ENCODE peak calls at places on chromosomes 5 and 9, in eight cellular contexts. C, H, N, R, Q, V, B and T are unnamed samples.
A peak's percentile ranks its signal among the peaks of the same experiment; 100 is the strongest.

GRCh38 chr9:114008667-114009410 is 69.3 kb downstream of the AMBP start:
- DNase-seq in V (no peak), Q (no peak), B (no peak), R (no peak), N (no peak), H (no peak), C (peak; percentile 41), T (peak; percentile 53)

GRCh38 chr9:114300153-114300845 is 22.6 kb upstream of the ORM1 start:
- DNase-seq in R (no peak), N (no peak), B (no peak), H (no peak), V (no peak), Q (no peak), C (peak; percentile 51), T (no peak)

GRCh38 chr5:18652404-18653215 is 1018.4 kb downstream of the TAF11L14 start:
- DNase-seq in R (no peak), H (no peak), N (no peak), C (no peak), B (no peak), Q (no peak), V (no peak), T (no peak)

GRCh38 chr5:69415584-69415958 is 655 bp downstream of the MARVELD2 start:
- DNase-seq in B (no peak), V (no peak), Q (peak; percentile 80), R (no peak), C (no peak), N (peak; percentile 71), H (no peak), T (no peak)

GRCh38 chr9:134187110-134187531 is 22.8 kb upstream of the RNU6ATAC start:
- DNase-seq in Q (no peak), B (no peak), C (peak; percentile 38), N (no peak), R (peak; percentile 7), V (no peak), H (no peak), T (no peak)

GRCh38 chr9:135277219-135278201 is 190.0 kb downstream of the OLFM1 start:
- DNase-seq in C (no peak), N (no peak), B (no peak), V (no peak), H (no peak), R (no peak), Q (peak; percentile 36), T (no peak)

GRCh38 chr5:2748841-2749513 is 2.5 kb downstream of the IRX2 start:
- DNase-seq in B (no peak), H (no peak), C (no peak), R (no peak), Q (peak; percentile 19), N (no peak), V (no peak), T (no peak)

GRCh38 chr5:13643196-13643595 is 301.3 kb downstream of the DNAH5 start:
- DNase-seq in Q (no peak), H (no peak), V (no peak), C (no peak), N (no peak), R (no peak), B (no peak), T (no peak)

GRCh38 chr9:128343855-128344254 is 3.5 kb downstream of the SLC27A4 start:
- DNase-seq in N (no peak), B (no peak), V (no peak), Q (no peak), H (no peak), R (no peak), C (no peak), T (no peak)

GRCh38 chr9:95206143-95206542 is 111.4 kb downstream of the FANCC start:
- DNase-seq in B (no peak), Q (peak; percentile 70), C (no peak), V (peak; percentile 62), N (no peak), R (no peak), H (no peak), T (no peak)

GRCh38 chr5:132492386-132492785 is 1.8 kb upstream of the IRF1 start:
- DNase-seq in V (no peak), N (no peak), B (no peak), Q (no peak), C (no peak), H (no peak), R (no peak), T (no peak)

GRCh38 chr5:27598576-27598975 is 560.2 kb upstream of the CDH9 start:
- DNase-seq in C (no peak), R (no peak), B (no peak), H (no peak), V (no peak), N (no peak), Q (no peak), T (no peak)

GRCh38 chr5:178777557-178777956 is 47.1 kb upstream of the ZNF354A start:
- DNase-seq in Q (no peak), C (no peak), N (no peak), H (no peak), R (no peak), B (no peak), V (no peak), T (no peak)

GRCh38 chr9:116924462-116925110 is 237.5 kb downstream of the TRIM32 start:
- DNase-seq in B (no peak), H (no peak), R (no peak), V (no peak), Q (no peak), N (no peak), C (no peak), T (no peak)

GRCh38 chr9:121133104-121133816 is 58.5 kb downstream of the CNTRL start:
- DNase-seq in N (peak; percentile 78), V (no peak), Q (peak; percentile 2), R (peak; percentile 83), B (peak; percentile 59), H (peak; percentile 27), C (no peak), T (no peak)

GRCh38 chr5:100855940-100856339 is 47.1 kb downstream of the ST8SIA4 start:
- DNase-seq in Q (no peak), V (no peak), R (no peak), C (no peak), H (no peak), N (no peak), B (no peak), T (no peak)

GRCh38 chr9:80066931-80067330 is 495.2 kb downstream of the TLE4 start:
- DNase-seq in N (no peak), C (no peak), Q (peak; percentile 52), V (no peak), B (no peak), H (no peak), R (no peak), T (no peak)

GRCh38 chr9:135849186-135849585 is 58.2 kb downstream of the CAMSAP1 start:
- DNase-seq in H (no peak), B (no peak), N (no peak), V (no peak), C (no peak), Q (no peak), R (no peak), T (no peak)

GRCh38 chr5:111147502-111147901 is 55.4 kb downstream of the WDR36 start:
- DNase-seq in R (no peak), B (no peak), H (no peak), C (no peak), Q (no peak), N (no peak), V (no peak), T (no peak)

GRCh38 chr9:133119461-133120342 is 1.3 kb downstream of the RALGDS start:
- DNase-seq in Q (peak; percentile 71), R (no peak), B (no peak), V (no peak), N (peak; percentile 79), H (no peak), C (no peak), T (peak; percentile 94)

GRCh38 chr5:165630211-165630866 is 2124.9 kb downstream of the MAT2B start:
- DNase-seq in H (no peak), B (no peak), V (no peak), N (peak; percentile 76), Q (peak; percentile 89), R (peak; percentile 13), C (no peak), T (no peak)

GRCh38 chr5:114782217-114782616 is 387.5 kb downstream of the TRIM36 start:
- DNase-seq in R (no peak), H (no peak), Q (no peak), C (no peak), B (no peak), N (no peak), V (no peak), T (no peak)

GRCh38 chr5:66824476-66824875 is 228.3 kb downstream of the MAST4 start:
- DNase-seq in Q (no peak), C (no peak), R (no peak), V (no peak), H (no peak), N (no peak), B (no peak), T (no peak)

GRCh38 chr5:178640331-178641045 is 13.6 kb upstream of the CLK4 start:
- DNase-seq in C (no peak), N (no peak), H (no peak), Q (no peak), R (no peak), V (no peak), B (no peak), T (no peak)

GRCh38 chr5:98455660-98456059 is 317.8 kb upstream of the RGMB start:
- DNase-seq in N (no peak), V (no peak), C (no peak), Q (no peak), R (no peak), B (no peak), H (no peak), T (no peak)

GRCh38 chr9:32939576-32939975 is 61.9 kb downstream of the APTX start:
- DNase-seq in R (no peak), N (no peak), B (no peak), V (no peak), H (no peak), Q (no peak), C (no peak), T (no peak)

GRCh38 chr5:141150215-141150992 is 547 bp downstream of the PCDHB6 start:
- DNase-seq in R (no peak), V (no peak), B (no peak), Q (no peak), C (no peak), H (no peak), N (no peak), T (no peak)

GRCh38 chr9:36551129-36551528 is 21.6 kb upstream of the MELK start:
- DNase-seq in H (no peak), N (no peak), V (no peak), B (no peak), C (no peak), Q (no peak), R (no peak), T (no peak)

GRCh38 chr9:84445737-84446136 is 105.2 kb upstream of the SLC28A3 start:
- DNase-seq in Q (no peak), R (no peak), C (no peak), H (no peak), V (no peak), N (no peak), B (no peak), T (no peak)

GRCh38 chr5:56479701-56480304 is 246.7 kb upstream of the ANKRD55 start:
- DNase-seq in R (no peak), N (no peak), B (no peak), Q (no peak), H (no peak), C (peak; percentile 69), V (no peak), T (no peak)

GRCh38 chr9:94656190-94656589 is 16.9 kb upstream of the FBP1 start:
- DNase-seq in C (no peak), H (no peak), B (peak; percentile 20), R (peak; percentile 76), N (peak; percentile 21), Q (peak; percentile 52), V (no peak), T (no peak)

GRCh38 chr5:1167728-1168709 is 33.4 kb upstream of the SLC6A19 start:
- DNase-seq in N (peak; percentile 82), R (peak; percentile 79), B (peak; percentile 58), H (peak; percentile 36), C (no peak), Q (peak; percentile 90), V (peak; percentile 43), T (peak; percentile 79)

GRCh38 chr9:115770521-115770920 is 383.1 kb upstream of the PAPPA start:
- DNase-seq in Q (no peak), V (no peak), N (no peak), R (no peak), H (no peak), B (no peak), C (no peak), T (no peak)

GRCh38 chr5:83720805-83721431 is at the start of gene HAPLN1:
- DNase-seq in B (no peak), V (no peak), N (peak; percentile 48), C (no peak), H (no peak), R (no peak), Q (peak; percentile 55), T (no peak)